ENCODE peak calls at places on chromosomes 2 and 18, in eight cellular contexts. V, F, J, H, M, X, P and Q are unnamed samples.

GRCh38 chr18:71431171-71431570 is 1113.0 kb downstream of the CBLN2 start:
- DNase-seq in H (no peak), J (no peak), V (no peak), P (no peak), M (no peak), F (no peak), X (no peak), Q (no peak)

GRCh38 chr2:46335966-46336436 is 38.8 kb downstream of the EPAS1 start:
- DNase-seq in F (peak; percentile 51), V (peak; percentile 37), J (no peak), P (no peak), M (no peak), H (no peak), X (no peak), Q (no peak)

GRCh38 chr2:227862227-227862740 is 9.1 kb upstream of the DAW1 start:
- DNase-seq in M (peak; percentile 30), X (no peak), J (peak; percentile 58), H (no peak), P (no peak), F (no peak), V (peak; percentile 94), Q (no peak)

GRCh38 chr2:26640781-26641564 is at the start of gene CIB4:
- DNase-seq in V (no peak), M (no peak), P (no peak), H (no peak), J (no peak), F (peak; percentile 65), X (no peak), Q (no peak)

GRCh38 chr2:183022711-183023110 is 15.5 kb downstream of the NCKAP1 start:
- DNase-seq in F (no peak), J (no peak), H (no peak), V (no peak), M (no peak), P (no peak), X (no peak), Q (no peak)

GRCh38 chr2:238658054-238658407 is 189.9 kb upstream of the TWIST2 start:
- DNase-seq in H (no peak), J (no peak), M (no peak), F (no peak), V (no peak), P (no peak), X (no peak), Q (no peak)

GRCh38 chr18:54950221-54950620 is 9.0 kb downstream of the CCDC68 start:
- DNase-seq in J (no peak), V (no peak), F (peak; percentile 52), H (no peak), X (no peak), M (no peak), P (no peak), Q (no peak)

GRCh38 chr2:1617425-1618021 is 126.8 kb downstream of the PXDN start:
- DNase-seq in H (no peak), X (no peak), F (no peak), M (no peak), V (no peak), P (no peak), J (no peak), Q (no peak)

GRCh38 chr2:117942551-117942950 is 71.3 kb downstream of the CCDC93 start:
- DNase-seq in J (peak; percentile 44), P (no peak), F (no peak), X (no peak), V (no peak), M (no peak), H (no peak), Q (no peak)

GRCh38 chr2:231743376-231744116 is 35.2 kb downstream of the PTMA start:
- DNase-seq in V (no peak), P (no peak), X (no peak), F (no peak), H (no peak), M (no peak), J (no peak), Q (no peak)

GRCh38 chr2:164839914-164840457 is 1.6 kb downstream of the COBLL1 start:
- DNase-seq in M (no peak), V (peak; percentile 81), H (no peak), X (no peak), F (peak; percentile 71), J (peak; percentile 54), P (no peak), Q (no peak)

GRCh38 chr18:10437837-10438236 is 16.6 kb upstream of the APCDD1 start:
- DNase-seq in M (no peak), P (no peak), H (no peak), J (no peak), F (no peak), X (no peak), V (no peak), Q (no peak)

GRCh38 chr2:237201461-237202287 is 116.0 kb downstream of the COPS8 start:
- DNase-seq in H (no peak), P (no peak), F (no peak), V (peak; percentile 86), X (no peak), M (no peak), J (peak; percentile 95), Q (no peak)

GRCh38 chr2:218856168-218856895 is 3.3 kb upstream of the WNT6 start:
- DNase-seq in F (no peak), M (no peak), H (no peak), P (no peak), X (no peak), V (no peak), J (no peak), Q (no peak)

GRCh38 chr2:69582582-69583176 is 60.9 kb downstream of the AAK1 start:
- DNase-seq in V (peak; percentile 39), F (no peak), J (peak; percentile 27), X (no peak), H (no peak), P (no peak), M (no peak), Q (no peak)

GRCh38 chr2:15756882-15757819 is 165.5 kb downstream of the DDX1 start:
- DNase-seq in F (no peak), V (no peak), M (no peak), H (no peak), X (no peak), J (no peak), P (no peak), Q (no peak)

GRCh38 chr2:157386247-157386646 is 57.6 kb downstream of the CYTIP start:
- DNase-seq in X (no peak), M (no peak), F (no peak), H (no peak), V (no peak), P (no peak), J (no peak), Q (no peak)

GRCh38 chr18:293557-293956 is 25.7 kb upstream of the THOC1 start:
- DNase-seq in V (peak; percentile 31), M (no peak), F (no peak), X (no peak), H (no peak), P (no peak), J (peak; percentile 41), Q (no peak)

GRCh38 chr2:235852528-235852920 is 315.7 kb downstream of the GBX2 start:
- DNase-seq in J (no peak), M (no peak), H (no peak), P (no peak), X (no peak), V (no peak), F (no peak), Q (no peak)

GRCh38 chr18:9494778-9495302 is 19.5 kb downstream of the RALBP1 start:
- DNase-seq in J (no peak), X (no peak), M (no peak), H (no peak), F (no peak), P (no peak), V (peak; percentile 33), Q (no peak)

GRCh38 chr2:9207641-9208301 is 1.2 kb downstream of the ASAP2 start:
- DNase-seq in J (peak; percentile 60), M (peak; percentile 39), P (peak; percentile 53), X (no peak), V (no peak), F (peak; percentile 19), H (peak; percentile 28), Q (no peak)

GRCh38 chr2:238286551-238286950 is 1.9 kb downstream of the PER2 start:
- DNase-seq in F (peak; percentile 87), M (no peak), J (peak; percentile 92), P (peak; percentile 74), V (peak; percentile 94), H (no peak), X (no peak), Q (peak; percentile 50)

GRCh38 chr18:48649231-48649630 is 110.4 kb downstream of the CTIF start:
- DNase-seq in F (no peak), J (no peak), M (no peak), X (no peak), H (peak; percentile 45), V (no peak), P (no peak), Q (no peak)

GRCh38 chr2:196630531-196630930 is 9.0 kb upstream of the CCDC150 start:
- DNase-seq in V (no peak), H (no peak), M (no peak), F (no peak), J (no peak), P (no peak), X (no peak), Q (no peak)

GRCh38 chr2:584863-585823 is 92.1 kb downstream of the TMEM18 start:
- DNase-seq in J (no peak), M (no peak), H (no peak), V (no peak), F (no peak), X (no peak), P (no peak), Q (no peak)

GRCh38 chr2:15979051-15979758 is 38.9 kb downstream of the MYCN start:
- DNase-seq in H (no peak), F (no peak), M (no peak), P (no peak), X (no peak), J (no peak), V (no peak), Q (no peak)

GRCh38 chr2:206220997-206221396 is 53.5 kb upstream of the ZDBF2 start:
- DNase-seq in V (no peak), F (no peak), X (no peak), J (no peak), M (no peak), P (no peak), H (no peak), Q (no peak)

GRCh38 chr2:134575888-134576287 is 142.9 kb downstream of the TMEM163 start:
- DNase-seq in X (no peak), H (no peak), J (no peak), F (no peak), M (no peak), P (no peak), V (no peak), Q (no peak)

GRCh38 chr2:7773362-7773973 is 856.3 kb downstream of the RNF144A start:
- DNase-seq in F (no peak), P (no peak), V (no peak), M (no peak), H (no peak), X (no peak), J (peak; percentile 52), Q (no peak)

GRCh38 chr18:3493501-3494244 is 43.7 kb downstream of the TGIF1 start:
- DNase-seq in M (no peak), P (no peak), V (no peak), J (no peak), H (peak; percentile 18), F (no peak), X (no peak), Q (no peak)

GRCh38 chr2:239674101-239674980 is 273.5 kb upstream of the HDAC4 start:
- DNase-seq in J (no peak), P (no peak), V (no peak), X (no peak), H (no peak), M (no peak), F (no peak), Q (no peak)